ENCODE peak calls at places on chromosomes 6 and 20, in five cellular contexts. One of them, this sample, is unnamed.

GRCh38 chr6:28399370-28400121 is at the start of gene ZSCAN12:
- DNase-seq in IMR-90: peak; percentile 89
- DNase-seq in GM23338: peak; percentile 97
- DNase-seq in left ventricle myocardium inferior: peak; percentile 77
- DNase-seq in cardiac muscle cell: peak; percentile 89
- DNase-seq in this sample: peak; percentile 91

GRCh38 chr20:17023811-17024210 is 203.0 kb upstream of the PCSK2 start:
- DNase-seq in IMR-90: peak; percentile 28
- DNase-seq in GM23338: peak; percentile 57
- DNase-seq in left ventricle myocardium inferior: no peak
- DNase-seq in cardiac muscle cell: peak; percentile 39
- DNase-seq in this sample: peak; percentile 22

GRCh38 chr6:25023781-25024180 is 88.0 kb upstream of the RIPOR2 start:
- DNase-seq in IMR-90: no peak
- DNase-seq in GM23338: no peak
- DNase-seq in left ventricle myocardium inferior: no peak
- DNase-seq in cardiac muscle cell: no peak
- DNase-seq in this sample: no peak

GRCh38 chr20:13458860-13459451 is 179.8 kb downstream of the TASP1 start:
- DNase-seq in IMR-90: peak; percentile 41
- DNase-seq in GM23338: peak; percentile 62
- DNase-seq in left ventricle myocardium inferior: no peak
- DNase-seq in cardiac muscle cell: peak; percentile 12
- DNase-seq in this sample: peak; percentile 9

GRCh38 chr20:63641146-63641791 is 12.0 kb downstream of the STMN3 start:
- DNase-seq in IMR-90: no peak
- DNase-seq in GM23338: peak; percentile 71
- DNase-seq in left ventricle myocardium inferior: no peak
- DNase-seq in cardiac muscle cell: no peak
- DNase-seq in this sample: no peak

GRCh38 chr6:18177566-18177965 is 22.3 kb downstream of the KDM1B start:
- DNase-seq in IMR-90: no peak
- DNase-seq in GM23338: no peak
- DNase-seq in left ventricle myocardium inferior: no peak
- DNase-seq in cardiac muscle cell: no peak
- DNase-seq in this sample: no peak

GRCh38 chr20:61015602-61016001 is 236.5 kb upstream of the CDH4 start:
- DNase-seq in IMR-90: no peak
- DNase-seq in GM23338: no peak
- DNase-seq in left ventricle myocardium inferior: no peak
- DNase-seq in cardiac muscle cell: no peak
- DNase-seq in this sample: no peak

GRCh38 chr20:43863330-43863729 is 51.3 kb upstream of the TOX2 start:
- DNase-seq in IMR-90: no peak
- DNase-seq in GM23338: no peak
- DNase-seq in left ventricle myocardium inferior: no peak
- DNase-seq in cardiac muscle cell: no peak
- DNase-seq in this sample: no peak

GRCh38 chr6:35893246-35893645 is 27.7 kb downstream of the SRPK1 start:
- DNase-seq in IMR-90: peak; percentile 4
- DNase-seq in GM23338: no peak
- DNase-seq in left ventricle myocardium inferior: no peak
- DNase-seq in cardiac muscle cell: no peak
- DNase-seq in this sample: no peak

GRCh38 chr20:16005612-16006493 is 567.4 kb downstream of the KIF16B start:
- DNase-seq in IMR-90: no peak
- DNase-seq in GM23338: peak; percentile 22
- DNase-seq in left ventricle myocardium inferior: no peak
- DNase-seq in cardiac muscle cell: no peak
- DNase-seq in this sample: no peak

GRCh38 chr20:45341939-45342862 is 6.0 kb downstream of the SDC4 start:
- DNase-seq in IMR-90: peak; percentile 74
- DNase-seq in GM23338: peak; percentile 87
- DNase-seq in left ventricle myocardium inferior: peak; percentile 73
- DNase-seq in cardiac muscle cell: peak; percentile 90
- DNase-seq in this sample: peak; percentile 50

GRCh38 chr6:133809406-133809805 is 79.5 kb upstream of the TCF21 start:
- DNase-seq in IMR-90: peak; percentile 48
- DNase-seq in GM23338: no peak
- DNase-seq in left ventricle myocardium inferior: no peak
- DNase-seq in cardiac muscle cell: no peak
- DNase-seq in this sample: no peak

GRCh38 chr20:63380346-63380870 is 19.3 kb upstream of the CHRNA4 start:
- DNase-seq in IMR-90: no peak
- DNase-seq in GM23338: no peak
- DNase-seq in left ventricle myocardium inferior: no peak
- DNase-seq in cardiac muscle cell: no peak
- DNase-seq in this sample: no peak

DNA sequence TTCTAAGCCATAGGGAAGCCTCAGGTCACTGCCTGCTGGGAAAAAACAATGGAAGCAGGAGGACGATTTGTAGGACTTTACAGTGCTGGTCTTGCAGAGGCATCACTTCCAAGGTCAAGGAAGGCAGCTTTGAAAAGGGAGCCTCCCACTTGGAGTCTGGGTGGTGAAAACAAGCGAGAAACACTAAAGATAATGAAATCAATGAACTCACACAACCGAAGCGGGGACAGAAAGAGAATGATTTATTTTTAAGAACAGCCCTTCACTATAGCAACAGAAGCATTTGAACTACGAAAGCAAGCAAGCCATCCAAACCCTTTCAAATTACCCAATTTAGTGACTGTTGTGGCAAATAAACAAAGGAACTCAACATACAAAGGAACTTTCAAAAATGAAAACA is 227.5 kb downstream of the THBS2 start:
- DNase-seq in IMR-90: no peak
- DNase-seq in GM23338: no peak
- DNase-seq in left ventricle myocardium inferior: no peak
- DNase-seq in cardiac muscle cell: no peak
- DNase-seq in this sample: no peak
- H3K4me3 ChIP-seq in IMR-90: no peak overlapping the region
- H3K4me3 ChIP-seq in GM23338: no peak overlapping the region
- H3K4me3 ChIP-seq in left ventricle myocardium inferior: no peak overlapping the region
- H3K4me3 ChIP-seq in cardiac muscle cell: no peak overlapping the region
- H3K4me3 ChIP-seq in this sample: no peak overlapping the region

DNA sequence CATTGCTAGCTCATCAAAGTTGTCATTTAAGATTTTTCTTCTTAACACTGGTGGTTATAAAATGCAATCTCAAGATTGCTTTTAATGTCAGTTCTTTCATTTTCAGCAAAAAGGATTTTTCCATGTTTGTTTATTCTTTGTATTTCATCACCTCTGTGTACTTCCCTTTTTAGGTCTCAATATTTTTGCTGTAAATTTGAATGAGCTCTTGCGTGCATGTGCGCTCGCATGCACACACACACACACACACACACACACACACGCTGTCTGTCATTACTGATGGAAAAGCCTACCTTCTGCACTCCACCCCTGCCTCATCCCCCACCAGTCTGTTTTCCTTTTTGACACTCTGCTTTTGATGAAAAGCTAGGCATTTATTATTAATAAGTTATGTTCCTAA is 85.3 kb upstream of the FYN start:
- DNase-seq in IMR-90: no peak
- DNase-seq in GM23338: no peak
- DNase-seq in left ventricle myocardium inferior: no peak
- DNase-seq in cardiac muscle cell: no peak
- DNase-seq in this sample: no peak
- H3K4me3 ChIP-seq in IMR-90: no peak overlapping the region
- H3K4me3 ChIP-seq in GM23338: no peak overlapping the region
- H3K4me3 ChIP-seq in left ventricle myocardium inferior: no peak overlapping the region
- H3K4me3 ChIP-seq in cardiac muscle cell: no peak overlapping the region
- H3K4me3 ChIP-seq in this sample: no peak overlapping the region

GRCh38 chr6:75907444-75907843 is 158.4 kb downstream of the MYO6 start:
- DNase-seq in IMR-90: no peak
- DNase-seq in GM23338: no peak
- DNase-seq in left ventricle myocardium inferior: no peak
- DNase-seq in cardiac muscle cell: no peak
- DNase-seq in this sample: no peak

GRCh38 chr6:75906871-75907270 is 157.8 kb downstream of the MYO6 start:
- DNase-seq in IMR-90: no peak
- DNase-seq in GM23338: no peak
- DNase-seq in left ventricle myocardium inferior: no peak
- DNase-seq in cardiac muscle cell: no peak
- DNase-seq in this sample: no peak
- H3K4me3 ChIP-seq in IMR-90: no peak overlapping the region
- H3K4me3 ChIP-seq in GM23338: no peak overlapping the region
- H3K4me3 ChIP-seq in left ventricle myocardium inferior: no peak overlapping the region
- H3K4me3 ChIP-seq in cardiac muscle cell: no peak overlapping the region
- H3K4me3 ChIP-seq in this sample: no peak overlapping the region

GRCh38 chr6:21609881-21610329 is 16.4 kb downstream of the SOX4 start:
- DNase-seq in IMR-90: no peak
- DNase-seq in GM23338: peak; percentile 25
- DNase-seq in left ventricle myocardium inferior: no peak
- DNase-seq in cardiac muscle cell: no peak
- DNase-seq in this sample: no peak
- H3K4me3 ChIP-seq in IMR-90: no peak overlapping the region
- H3K4me3 ChIP-seq in GM23338: no peak overlapping the region
- H3K4me3 ChIP-seq in left ventricle myocardium inferior: no peak overlapping the region
- H3K4me3 ChIP-seq in cardiac muscle cell: no peak overlapping the region
- H3K4me3 ChIP-seq in this sample: no peak overlapping the region

DNA sequence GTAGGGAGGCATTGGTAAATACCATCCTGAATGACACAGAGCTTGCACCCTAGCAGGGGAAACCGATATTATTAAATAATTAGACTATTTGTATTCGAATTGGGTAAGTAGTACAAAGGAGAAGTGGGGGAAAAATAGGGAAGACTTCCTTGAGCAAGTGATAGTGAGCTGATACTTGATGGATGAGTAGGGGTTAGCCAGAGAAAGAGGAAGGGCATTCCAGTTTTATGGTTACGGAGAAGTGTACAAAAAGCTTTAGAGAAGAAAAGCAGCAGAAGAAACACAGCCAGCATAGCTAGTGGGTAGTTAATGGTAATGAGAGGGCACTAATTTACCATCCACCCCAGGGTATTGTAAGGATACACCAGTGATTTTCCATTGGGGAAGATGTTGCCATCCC is 1.6 kb downstream of the RIOK1 start:
- DNase-seq in IMR-90: no peak
- DNase-seq in GM23338: no peak
- DNase-seq in left ventricle myocardium inferior: no peak
- DNase-seq in cardiac muscle cell: no peak
- DNase-seq in this sample: no peak
- H3K4me3 ChIP-seq in IMR-90: no peak overlapping the region
- H3K4me3 ChIP-seq in GM23338: peak overlapping the region; percentile 82
- H3K4me3 ChIP-seq in left ventricle myocardium inferior: peak overlapping the region; percentile 81
- H3K4me3 ChIP-seq in cardiac muscle cell: no peak overlapping the region
- H3K4me3 ChIP-seq in this sample: no peak overlapping the region

DNA sequence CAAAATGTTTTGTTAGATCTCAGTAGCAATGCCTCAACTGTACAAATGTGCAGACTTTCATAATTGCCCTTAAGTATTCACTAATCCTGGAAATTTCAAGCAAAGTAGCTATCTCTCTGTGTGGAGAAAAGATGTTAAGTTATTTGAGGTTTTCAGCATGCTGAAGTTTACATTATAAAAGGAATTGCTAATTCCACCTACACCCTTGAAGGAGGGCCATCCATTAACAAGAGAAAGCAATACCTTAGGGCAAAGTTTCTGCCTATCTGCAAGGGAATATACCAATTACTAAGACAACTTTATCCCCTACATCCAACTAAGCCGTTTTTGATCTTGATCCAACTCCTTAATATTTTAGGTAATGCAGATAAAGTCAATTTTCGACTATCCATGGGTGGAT is 380.7 kb upstream of the BTBD3 start:
- DNase-seq in IMR-90: no peak
- DNase-seq in GM23338: peak; percentile 79
- DNase-seq in left ventricle myocardium inferior: no peak
- DNase-seq in cardiac muscle cell: no peak
- DNase-seq in this sample: no peak
- H3K4me3 ChIP-seq in IMR-90: no peak overlapping the region
- H3K4me3 ChIP-seq in GM23338: peak overlapping the region; percentile 17
- H3K4me3 ChIP-seq in left ventricle myocardium inferior: no peak overlapping the region
- H3K4me3 ChIP-seq in cardiac muscle cell: no peak overlapping the region
- H3K4me3 ChIP-seq in this sample: no peak overlapping the region

This sample was measured in iPS DF 6.9.